ENCODE peak calls at places on chromosomes 12 and 14, in six cellular contexts. R is mammary epithelial cell, S is hepatocyte, Y is lung, P is astrocyte, D is body of pancreas. B is an unnamed sample.

GRCh38 chr12:106078358-106079025 is 60.3 kb downstream of the NUAK1 start:
- DNase-seq in R (peak), S (no peak), Y (no peak), P (peak), D (peak), B (peak)

GRCh38 chr12:9925746-9926393 is 6.3 kb downstream of the CLEC2A start:
- DNase-seq in R (peak), S (peak), Y (no peak), P (peak), D (peak), B (peak)

GRCh38 chr14:80974338-80975078 is 19.1 kb downstream of the TSHR start:
- DNase-seq in R (no peak), S (peak), Y (no peak), P (peak), D (no peak), B (peak)

GRCh38 chr14:83535396-83535906 is 1994.5 kb upstream of the FLRT2 start:
- DNase-seq in R (no peak), S (no peak), Y (no peak), P (no peak), D (no peak), B (no peak)

GRCh38 chr14:91361236-91361811 is 56.3 kb downstream of the CCDC88C start:
- DNase-seq in R (peak), S (peak), Y (peak), P (no peak), D (no peak), B (peak)

GRCh38 chr12:30989754-30990153 is 63.2 kb downstream of the TSPAN11 start:
- DNase-seq in R (no peak), S (peak), Y (no peak), P (no peak), D (peak), B (no peak)

GRCh38 chr12:108582981-108583770 is 14.7 kb downstream of the TMEM119 start:
- DNase-seq in R (no peak), S (no peak), Y (no peak), P (no peak), D (no peak), B (no peak)

GRCh38 chr12:116037941-116038837 is 239.3 kb downstream of the MED13L start:
- DNase-seq in R (no peak), S (peak), Y (no peak), P (peak), D (no peak), B (peak)

GRCh38 chr12:2179953-2180736 is 127.4 kb downstream of the CACNA1C start:
- DNase-seq in R (peak), S (peak), Y (no peak), P (peak), D (peak), B (peak)

GRCh38 chr12:111093428-111094142 is 173.2 kb upstream of the MYL2 start:
- DNase-seq in R (no peak), S (no peak), Y (no peak), P (no peak), D (no peak), B (no peak)

GRCh38 chr14:74660167-74660566 is 48.1 kb upstream of the LTBP2 start:
- DNase-seq in R (no peak), S (no peak), Y (no peak), P (no peak), D (no peak), B (no peak)

GRCh38 chr14:78933948-78934524 is 763.9 kb downstream of the NRXN3 start:
- DNase-seq in R (peak), S (peak), Y (no peak), P (peak), D (no peak), B (peak)

GRCh38 chr14:100288382-100289185 is 17.7 kb downstream of the SLC25A29 start:
- DNase-seq in R (no peak), S (no peak), Y (no peak), P (no peak), D (peak), B (peak)

GRCh38 chr14:55133416-55133815 is 4.4 kb downstream of the LGALS3 start:
- DNase-seq in R (peak), S (peak), Y (no peak), P (no peak), D (peak), B (peak)

GRCh38 chr12:31362759-31363415 is 36.9 kb upstream of the SINHCAF start:
- DNase-seq in R (peak), S (peak), Y (no peak), P (no peak), D (no peak), B (no peak)

DNA sequence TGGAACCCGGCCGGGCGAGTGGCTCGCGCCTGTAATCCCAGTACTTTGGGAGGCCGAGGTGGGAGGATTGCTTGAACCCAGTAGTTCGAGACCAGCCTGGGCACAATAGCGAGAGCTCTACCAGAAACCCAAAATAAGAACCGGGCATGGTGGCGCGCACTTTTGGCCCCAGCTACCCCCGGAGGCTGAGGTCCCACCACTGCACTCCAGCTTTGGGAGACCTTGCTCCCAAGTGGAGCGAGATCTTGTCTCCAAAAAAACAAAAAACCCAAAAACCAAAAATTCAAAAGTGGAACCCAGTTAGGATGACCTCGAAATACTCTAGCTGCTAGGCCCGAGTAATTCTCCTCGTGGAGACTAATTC is 769 bp upstream of the VTI1B start:
- DNase-seq in R (no peak), S (no peak), Y (no peak), P (no peak), D (no peak), B (no peak)
- TF ChIP-seq CTCF in R (no peak), S (no peak), Y (no peak), P (no peak), D (no peak), B (no peak)

DNA sequence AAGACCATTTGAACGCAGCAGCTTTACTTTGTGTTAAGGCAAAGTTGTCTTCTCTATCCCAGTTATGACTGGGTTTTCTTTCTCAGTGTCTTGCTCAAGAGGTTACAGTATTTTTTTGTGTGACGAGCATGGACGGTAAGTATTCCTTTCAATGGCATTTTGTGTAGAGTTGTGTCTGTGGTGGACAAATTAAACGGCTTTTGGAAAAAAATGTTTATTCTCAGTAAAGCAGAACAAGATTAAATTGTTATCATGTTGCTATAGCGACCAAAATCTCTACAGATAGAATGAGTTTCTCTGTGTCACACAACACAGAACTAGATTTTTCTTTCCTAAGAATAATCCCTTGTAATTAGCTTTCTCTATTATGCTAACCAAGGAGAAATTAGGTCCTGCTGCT is 417.1 kb downstream of the AEBP2 start:
- DNase-seq in R (no peak), S (peak), Y (no peak), P (peak), D (no peak), B (no peak)
- H3K4me3 ChIP-seq in R (no peak), S (no peak), Y (no peak), P (no peak), D (no peak), B (no peak)

DNA sequence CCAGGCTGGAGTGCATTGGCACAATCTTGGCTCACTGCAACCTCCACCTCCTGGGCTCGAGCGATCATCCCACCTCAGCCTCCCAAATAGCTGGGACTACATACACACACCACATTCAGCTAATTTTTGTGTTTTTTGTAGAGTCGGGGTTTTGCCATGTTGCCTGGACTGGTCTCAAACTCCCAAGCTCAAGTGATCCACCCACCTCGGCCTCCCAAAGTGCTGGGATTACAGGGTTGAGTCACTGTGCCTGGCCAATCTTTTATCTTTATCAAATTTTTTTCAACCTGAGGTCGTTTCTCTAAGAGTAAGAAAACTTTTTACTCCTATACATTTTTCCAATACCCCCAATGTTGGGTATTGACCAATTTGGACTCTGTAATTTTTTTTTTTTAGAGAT is 40.0 kb upstream of the NAP1L1 start:
- DNase-seq in R (no peak), S (no peak), Y (no peak), P (no peak), D (no peak), B (no peak)
- TF ChIP-seq CTCF in R (no peak), S (no peak), Y (no peak), P (no peak), D (no peak), B (no peak)

DNA sequence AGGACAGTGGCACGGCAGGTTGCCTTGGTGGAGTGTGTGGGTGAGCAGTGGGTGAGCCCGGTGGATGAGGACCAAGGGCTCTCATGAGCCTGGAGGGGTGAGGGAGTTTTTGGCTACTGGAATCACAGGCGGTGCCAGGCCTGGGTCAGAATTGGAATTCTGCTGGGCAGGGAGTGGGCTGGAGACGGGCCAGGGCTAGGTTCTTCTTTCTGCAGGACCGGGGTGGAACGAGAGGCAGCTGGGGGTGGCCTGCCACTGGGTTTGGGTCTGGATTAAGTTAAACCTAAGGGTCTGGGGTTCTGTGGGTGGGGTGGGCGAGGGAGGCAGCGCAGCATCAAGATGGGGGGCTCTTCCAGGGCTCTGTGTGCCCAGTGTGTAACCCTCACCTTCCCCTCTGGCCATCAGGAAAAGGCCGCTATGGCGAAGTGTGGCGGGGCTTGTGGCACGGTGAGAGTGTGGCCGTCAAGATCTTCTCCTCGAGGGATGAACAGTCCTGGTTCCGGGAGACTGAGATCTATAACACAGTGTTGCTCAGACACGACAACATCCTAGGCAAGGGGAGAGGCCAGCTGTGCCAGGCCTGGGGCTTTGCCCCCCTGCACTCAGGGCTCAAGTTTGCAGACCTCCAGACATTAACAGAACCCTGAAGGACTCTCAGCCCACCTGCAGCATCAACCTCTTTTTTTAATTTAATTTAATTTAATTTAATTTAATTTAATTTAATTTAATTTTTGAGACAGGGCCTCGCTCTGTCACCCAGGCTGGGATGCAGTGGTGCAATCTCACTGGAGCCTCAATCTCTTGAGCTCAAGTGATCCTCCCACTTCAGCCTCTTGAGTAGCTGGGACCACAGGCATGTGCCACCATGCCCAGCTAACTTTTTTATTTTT is 7.0 kb downstream of the ACVRL1 start:
- DNase-seq in R (no peak), S (no peak), Y (no peak), P (no peak), D (no peak), B (no peak)
- H3K4me3 ChIP-seq in R (no peak), S (no peak), Y (peak), P (no peak), D (no peak), B (no peak)

GRCh38 chr12:66719862-66720261 is 41.0 kb upstream of the GRIP1 start:
- DNase-seq in R (no peak), S (no peak), Y (no peak), P (no peak), D (no peak), B (no peak)

GRCh38 chr12:66716522-66716921 is 37.6 kb upstream of the GRIP1 start:
- DNase-seq in R (no peak), S (no peak), Y (no peak), P (no peak), D (no peak), B (no peak)

GRCh38 chr12:66713984-66714383 is 35.1 kb upstream of the GRIP1 start:
- DNase-seq in R (no peak), S (no peak), Y (no peak), P (no peak), D (no peak), B (no peak)

GRCh38 chr12:66714709-66715108 is 35.8 kb upstream of the GRIP1 start:
- DNase-seq in R (no peak), S (no peak), Y (no peak), P (no peak), D (no peak), B (no peak)

DNA sequence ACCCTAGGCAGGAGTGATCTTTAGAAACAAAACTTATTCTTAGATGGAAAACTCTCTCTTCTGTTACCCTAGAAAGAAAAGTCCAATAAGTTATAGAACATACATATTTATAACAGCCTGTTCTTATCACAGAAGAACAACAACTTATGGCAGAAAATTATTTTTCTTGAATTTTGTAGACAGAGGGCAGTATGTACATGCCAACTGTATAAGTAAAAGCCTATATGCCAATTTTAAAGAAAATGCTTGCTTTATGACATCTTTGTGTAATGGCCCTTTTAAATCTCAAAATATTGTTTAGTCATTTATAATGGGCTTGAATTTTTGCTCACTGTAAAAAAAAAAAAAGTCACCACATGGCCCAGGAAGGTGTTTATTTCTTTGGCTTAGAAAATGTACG is 38.2 kb upstream of the GRIP1 start:
- DNase-seq in R (no peak), S (no peak), Y (no peak), P (no peak), D (no peak), B (no peak)
- TF ChIP-seq CTCF in R (peak), S (peak), Y (no peak), P (no peak), D (no peak), B (no peak)

GRCh38 chr14:26984318-26985177 is 386.7 kb upstream of the NOVA1 start:
- DNase-seq in R (peak), S (peak), Y (peak), P (peak), D (peak), B (peak)

GRCh38 chr14:26982071-26982470 is 384.2 kb upstream of the NOVA1 start:
- DNase-seq in R (no peak), S (no peak), Y (no peak), P (no peak), D (no peak), B (no peak)

GRCh38 chr14:26992403-26993115 is 394.7 kb upstream of the NOVA1 start:
- DNase-seq in R (no peak), S (no peak), Y (no peak), P (no peak), D (no peak), B (no peak)

GRCh38 chr14:26993541-26993940 is 395.7 kb upstream of the NOVA1 start:
- DNase-seq in R (no peak), S (no peak), Y (no peak), P (no peak), D (no peak), B (peak)

GRCh38 chr14:26987734-26988363 is 390.0 kb upstream of the NOVA1 start:
- DNase-seq in R (no peak), S (no peak), Y (no peak), P (no peak), D (no peak), B (peak)
- H3K4me3 ChIP-seq in R (no peak), S (no peak), Y (no peak), P (no peak), D (no peak), B (no peak)

DNA sequence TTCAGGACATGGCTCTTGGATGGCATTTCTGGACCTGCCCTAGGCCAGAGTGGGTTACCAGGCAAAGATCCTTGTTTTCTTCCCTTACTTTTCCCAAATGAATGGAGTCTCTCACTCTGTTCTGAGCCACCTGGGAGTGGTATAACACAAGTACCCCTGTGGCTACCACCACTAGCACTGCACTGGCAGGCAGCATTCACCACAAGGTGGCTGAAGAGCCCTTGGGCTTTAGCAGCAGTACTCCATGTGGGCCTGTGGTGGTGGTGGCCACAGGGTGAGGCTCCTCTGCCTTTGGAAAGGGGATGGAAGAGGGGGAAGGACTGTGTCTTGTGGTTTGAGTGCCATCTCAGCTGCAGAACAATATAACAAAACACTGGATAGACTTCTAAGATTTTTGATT is 38.0 kb upstream of the LMNTD1 start:
- DNase-seq in R (no peak), S (no peak), Y (no peak), P (no peak), D (no peak), B (peak)
- TF ChIP-seq CTCF in R (peak), S (no peak), Y (no peak), P (no peak), D (no peak), B (peak)

DNA sequence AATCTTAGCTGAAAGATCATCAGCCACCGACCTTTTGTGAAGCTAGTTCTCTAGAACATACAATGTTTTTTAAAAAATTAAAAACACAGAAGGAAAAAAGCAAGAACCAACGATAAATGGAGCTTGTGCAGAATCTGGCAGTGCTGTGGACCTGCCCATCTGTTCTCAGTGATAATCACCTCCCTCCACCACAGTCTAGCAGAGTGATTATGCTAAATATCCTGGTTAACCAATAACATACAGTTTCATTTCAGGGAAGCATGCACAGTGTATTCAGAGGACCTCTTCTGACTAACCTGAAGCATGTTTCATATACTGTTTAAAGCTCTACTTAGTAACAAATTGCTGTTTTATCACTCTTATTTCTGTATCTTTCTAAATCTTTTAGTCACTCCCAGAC is 160.9 kb downstream of the PPFIA2 start:
- DNase-seq in R (no peak), S (no peak), Y (no peak), P (no peak), D (no peak), B (no peak)
- H3K4me3 ChIP-seq in R (no peak), S (no peak), Y (no peak), P (no peak), D (no peak), B (no peak)